ENCODE peak calls at places on chromosome 19, in six cellular contexts. One of them, this sample, is unnamed.

GRCh38 chr19:3760871-3761361 is 576 bp downstream of the APBA3 start:
- DNase-seq in midbrain: no peak
- DNase-seq in stimulated activated CD4-positive, alpha-beta T cell treated with anti-CD3 and anti-CD28 coated beads, Interleukin-2, amount 100 ng/mL, for 48 hours: no peak
- DNase-seq in neural crest cell: no peak
- DNase-seq in aorta: no peak
- DNase-seq in Jurkat, Clone E6-1: no peak
- DNase-seq in this sample: no peak

GRCh38 chr19:10961763-10962536 is 1.1 kb downstream of the SMARCA4 start:
- DNase-seq in midbrain: no peak
- DNase-seq in Jurkat, Clone E6-1: no peak
- DNase-seq in aorta: no peak
- DNase-seq in stimulated activated CD4-positive, alpha-beta T cell treated with anti-CD3 and anti-CD28 coated beads, Interleukin-2, amount 100 ng/mL, for 48 hours: no peak
- DNase-seq in neural crest cell: no peak
- DNase-seq in this sample: no peak

GRCh38 chr19:33320636-33321035 is 18.3 kb upstream of the CEBPA start:
- DNase-seq in Jurkat, Clone E6-1: no peak
- DNase-seq in neural crest cell: no peak
- DNase-seq in aorta: no peak
- DNase-seq in midbrain: no peak
- DNase-seq in stimulated activated CD4-positive, alpha-beta T cell treated with anti-CD3 and anti-CD28 coated beads, Interleukin-2, amount 100 ng/mL, for 48 hours: no peak
- DNase-seq in this sample: no peak

GRCh38 chr19:27794444-27795042 is 1418.4 kb downstream of the UQCRFS1 start:
- DNase-seq in Jurkat, Clone E6-1: no peak
- DNase-seq in stimulated activated CD4-positive, alpha-beta T cell treated with anti-CD3 and anti-CD28 coated beads, Interleukin-2, amount 100 ng/mL, for 48 hours: no peak
- DNase-seq in neural crest cell: no peak
- DNase-seq in aorta: no peak
- DNase-seq in midbrain: peak
- DNase-seq in this sample: no peak

GRCh38 chr19:55640043-55640576 is 692 bp upstream of the ZNF580 start:
- DNase-seq in Jurkat, Clone E6-1: peak
- DNase-seq in aorta: peak
- DNase-seq in neural crest cell: no peak
- DNase-seq in midbrain: peak
- DNase-seq in stimulated activated CD4-positive, alpha-beta T cell treated with anti-CD3 and anti-CD28 coated beads, Interleukin-2, amount 100 ng/mL, for 48 hours: peak
- DNase-seq in this sample: peak

GRCh38 chr19:46913852-46914430 is 53.1 kb downstream of the ARHGAP35 start:
- DNase-seq in midbrain: peak
- DNase-seq in Jurkat, Clone E6-1: no peak
- DNase-seq in aorta: no peak
- DNase-seq in neural crest cell: no peak
- DNase-seq in stimulated activated CD4-positive, alpha-beta T cell treated with anti-CD3 and anti-CD28 coated beads, Interleukin-2, amount 100 ng/mL, for 48 hours: no peak
- DNase-seq in this sample: no peak

GRCh38 chr19:1245884-1246816 is 2.2 kb upstream of the MIDN start:
- DNase-seq in midbrain: no peak
- DNase-seq in neural crest cell: no peak
- DNase-seq in Jurkat, Clone E6-1: no peak
- DNase-seq in aorta: no peak
- DNase-seq in stimulated activated CD4-positive, alpha-beta T cell treated with anti-CD3 and anti-CD28 coated beads, Interleukin-2, amount 100 ng/mL, for 48 hours: no peak
- DNase-seq in this sample: peak

GRCh38 chr19:17721821-17722220 is 2.5 kb downstream of the MAP1S start:
- DNase-seq in aorta: peak
- DNase-seq in neural crest cell: no peak
- DNase-seq in Jurkat, Clone E6-1: no peak
- DNase-seq in stimulated activated CD4-positive, alpha-beta T cell treated with anti-CD3 and anti-CD28 coated beads, Interleukin-2, amount 100 ng/mL, for 48 hours: no peak
- DNase-seq in midbrain: peak
- DNase-seq in this sample: no peak

GRCh38 chr19:16115309-16116039 is 3.8 kb downstream of the RAB8A start:
- DNase-seq in neural crest cell: no peak
- DNase-seq in Jurkat, Clone E6-1: no peak
- DNase-seq in stimulated activated CD4-positive, alpha-beta T cell treated with anti-CD3 and anti-CD28 coated beads, Interleukin-2, amount 100 ng/mL, for 48 hours: no peak
- DNase-seq in midbrain: peak
- DNase-seq in aorta: no peak
- DNase-seq in this sample: no peak

GRCh38 chr19:10424011-10424637 is 3.8 kb downstream of the PDE4A start:
- DNase-seq in stimulated activated CD4-positive, alpha-beta T cell treated with anti-CD3 and anti-CD28 coated beads, Interleukin-2, amount 100 ng/mL, for 48 hours: peak
- DNase-seq in neural crest cell: peak
- DNase-seq in Jurkat, Clone E6-1: no peak
- DNase-seq in midbrain: peak
- DNase-seq in aorta: peak
- DNase-seq in this sample: peak

GRCh38 chr19:29860492-29860891 is 48.7 kb downstream of the CCNE1 start:
- DNase-seq in Jurkat, Clone E6-1: peak
- DNase-seq in aorta: no peak
- DNase-seq in stimulated activated CD4-positive, alpha-beta T cell treated with anti-CD3 and anti-CD28 coated beads, Interleukin-2, amount 100 ng/mL, for 48 hours: no peak
- DNase-seq in midbrain: no peak
- DNase-seq in neural crest cell: no peak
- DNase-seq in this sample: no peak

GRCh38 chr19:15177269-15178116 is 23.3 kb downstream of the NOTCH3 start:
- DNase-seq in aorta: peak
- DNase-seq in stimulated activated CD4-positive, alpha-beta T cell treated with anti-CD3 and anti-CD28 coated beads, Interleukin-2, amount 100 ng/mL, for 48 hours: peak
- DNase-seq in Jurkat, Clone E6-1: peak
- DNase-seq in midbrain: peak
- DNase-seq in neural crest cell: peak
- DNase-seq in this sample: peak

GRCh38 chr19:32176591-32176990 is 168.8 kb upstream of the ZNF507 start:
- DNase-seq in midbrain: no peak
- DNase-seq in Jurkat, Clone E6-1: no peak
- DNase-seq in stimulated activated CD4-positive, alpha-beta T cell treated with anti-CD3 and anti-CD28 coated beads, Interleukin-2, amount 100 ng/mL, for 48 hours: no peak
- DNase-seq in aorta: no peak
- DNase-seq in neural crest cell: no peak
- DNase-seq in this sample: no peak

GRCh38 chr19:46049597-46049996 is 8.8 kb upstream of the IGFL4 start:
- DNase-seq in midbrain: no peak
- DNase-seq in stimulated activated CD4-positive, alpha-beta T cell treated with anti-CD3 and anti-CD28 coated beads, Interleukin-2, amount 100 ng/mL, for 48 hours: no peak
- DNase-seq in Jurkat, Clone E6-1: peak
- DNase-seq in neural crest cell: no peak
- DNase-seq in aorta: no peak
- DNase-seq in this sample: no peak

GRCh38 chr19:15136234-15136954 is 29.2 kb downstream of the SYDE1 start:
- DNase-seq in aorta: no peak
- DNase-seq in midbrain: no peak
- DNase-seq in stimulated activated CD4-positive, alpha-beta T cell treated with anti-CD3 and anti-CD28 coated beads, Interleukin-2, amount 100 ng/mL, for 48 hours: no peak
- DNase-seq in Jurkat, Clone E6-1: no peak
- DNase-seq in neural crest cell: no peak
- DNase-seq in this sample: no peak